ENCODE peak calls at places on chromosome 13, in four cellular contexts. N is heart left ventricle, E is gastrocnemius medialis, Y is prostate gland. Z is an unnamed sample.

GRCh38 chr13:83881917-83882625 is at the start of gene SLITRK1:
- DNase-seq in N (no peak), E (no peak), Y (no peak), Z (no peak)

GRCh38 chr13:36346222-36347083 is at the start of gene SPART:
- DNase-seq in E (peak; percentile 88), N (peak; percentile 94), Y (peak; percentile 95), Z (peak; percentile 96)

GRCh38 chr13:109569938-109570711 is 216.3 kb downstream of the IRS2 start:
- DNase-seq in E (no peak), Y (peak; percentile 60), N (no peak), Z (no peak)

GRCh38 chr13:80342541-80343371 is 1.8 kb upstream of the SPRY2 start:
- DNase-seq in E (peak; percentile 78), N (peak; percentile 95), Y (peak; percentile 81), Z (peak; percentile 71)

GRCh38 chr13:38141792-38142191 is 207.9 kb upstream of the UFM1 start:
- DNase-seq in N (no peak), Y (no peak), E (no peak), Z (no peak)

GRCh38 chr13:40146063-40146462 is 490.6 kb downstream of the COG6 start:
- DNase-seq in N (no peak), E (no peak), Y (no peak), Z (no peak)

GRCh38 chr13:48769107-48769704 is 115.5 kb downstream of the CYSLTR2 start:
- DNase-seq in E (peak; percentile 73), N (no peak), Y (peak; percentile 85), Z (peak; percentile 83)

GRCh38 chr13:111957913-111958450 is 109.0 kb upstream of the SOX1 start:
- DNase-seq in Y (no peak), E (no peak), N (no peak), Z (no peak)

GRCh38 chr13:42381165-42381425 is 109.1 kb downstream of the AKAP11 start:
- DNase-seq in Y (no peak), N (no peak), E (no peak), Z (no peak)

GRCh38 chr13:37074703-37075102 is 15.2 kb upstream of the SUPT20H start:
- DNase-seq in E (no peak), N (no peak), Y (no peak), Z (no peak)

GRCh38 chr13:33918199-33918932 is 100.4 kb downstream of the RFC3 start:
- DNase-seq in Y (no peak), E (no peak), N (no peak), Z (no peak)

GRCh38 chr13:28239374-28239773 is 101.0 kb downstream of the PAN3 start:
- DNase-seq in Y (no peak), N (no peak), E (no peak), Z (no peak)

GRCh38 chr13:50203256-50204083 is 188.2 kb downstream of the KCNRG start:
- DNase-seq in Y (no peak), N (no peak), E (no peak), Z (no peak)

GRCh38 chr13:30071890-30072817 is 221.7 kb upstream of the UBL3 start:
- DNase-seq in E (no peak), Y (peak; percentile 95), N (no peak), Z (no peak)
- TF ChIP-seq POLR2A in E (no peak), Y (no peak), N (no peak), Z (no peak)

DNA sequence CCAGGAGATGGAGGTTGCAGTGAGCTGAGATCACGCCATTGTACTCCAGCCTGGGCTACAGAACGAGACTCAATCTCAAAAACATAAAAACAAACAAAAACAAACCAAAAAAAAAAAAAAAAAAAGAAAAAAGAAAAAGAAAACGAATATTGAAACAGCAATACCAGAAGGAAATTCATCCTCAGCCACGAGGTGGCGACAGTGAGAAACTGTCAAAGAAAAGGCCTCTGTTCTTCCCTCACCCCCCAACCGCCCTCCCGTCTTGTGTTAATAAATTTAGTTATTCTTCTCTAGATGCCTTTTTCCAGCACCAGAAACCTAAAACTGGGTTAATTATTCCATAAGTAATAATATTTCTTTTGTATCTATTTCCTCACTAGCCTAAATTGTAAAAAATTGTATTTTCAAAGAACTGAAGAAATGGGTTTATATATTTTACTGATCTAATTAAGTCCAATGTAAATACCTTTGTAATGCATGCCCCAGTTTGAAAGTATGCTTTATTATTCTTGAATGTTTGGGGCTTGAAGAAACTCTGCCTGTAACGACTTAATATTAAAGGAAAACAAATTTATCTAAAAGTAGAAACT is 38.6 kb downstream of the LIG4 start:
- DNase-seq in N (no peak), Y (no peak), E (no peak), Z (no peak)
- TF ChIP-seq CTCF in N (peak; percentile 23), Y (no peak), E (no peak), Z (no peak)

GRCh38 chr13:23655321-23655720 is 85.1 kb downstream of the TNFRSF19 start:
- DNase-seq in E (no peak), Y (no peak), N (no peak), Z (no peak)

GRCh38 chr13:23652909-23653726 is 82.9 kb downstream of the TNFRSF19 start:
- DNase-seq in Y (no peak), E (no peak), N (no peak), Z (no peak)

GRCh38 chr13:23651887-23652286 is 81.7 kb downstream of the TNFRSF19 start:
- DNase-seq in E (no peak), Y (no peak), N (no peak), Z (no peak)

GRCh38 chr13:23656637-23657036 is 86.4 kb downstream of the TNFRSF19 start:
- DNase-seq in N (no peak), Y (no peak), E (no peak), Z (no peak)

DNA sequence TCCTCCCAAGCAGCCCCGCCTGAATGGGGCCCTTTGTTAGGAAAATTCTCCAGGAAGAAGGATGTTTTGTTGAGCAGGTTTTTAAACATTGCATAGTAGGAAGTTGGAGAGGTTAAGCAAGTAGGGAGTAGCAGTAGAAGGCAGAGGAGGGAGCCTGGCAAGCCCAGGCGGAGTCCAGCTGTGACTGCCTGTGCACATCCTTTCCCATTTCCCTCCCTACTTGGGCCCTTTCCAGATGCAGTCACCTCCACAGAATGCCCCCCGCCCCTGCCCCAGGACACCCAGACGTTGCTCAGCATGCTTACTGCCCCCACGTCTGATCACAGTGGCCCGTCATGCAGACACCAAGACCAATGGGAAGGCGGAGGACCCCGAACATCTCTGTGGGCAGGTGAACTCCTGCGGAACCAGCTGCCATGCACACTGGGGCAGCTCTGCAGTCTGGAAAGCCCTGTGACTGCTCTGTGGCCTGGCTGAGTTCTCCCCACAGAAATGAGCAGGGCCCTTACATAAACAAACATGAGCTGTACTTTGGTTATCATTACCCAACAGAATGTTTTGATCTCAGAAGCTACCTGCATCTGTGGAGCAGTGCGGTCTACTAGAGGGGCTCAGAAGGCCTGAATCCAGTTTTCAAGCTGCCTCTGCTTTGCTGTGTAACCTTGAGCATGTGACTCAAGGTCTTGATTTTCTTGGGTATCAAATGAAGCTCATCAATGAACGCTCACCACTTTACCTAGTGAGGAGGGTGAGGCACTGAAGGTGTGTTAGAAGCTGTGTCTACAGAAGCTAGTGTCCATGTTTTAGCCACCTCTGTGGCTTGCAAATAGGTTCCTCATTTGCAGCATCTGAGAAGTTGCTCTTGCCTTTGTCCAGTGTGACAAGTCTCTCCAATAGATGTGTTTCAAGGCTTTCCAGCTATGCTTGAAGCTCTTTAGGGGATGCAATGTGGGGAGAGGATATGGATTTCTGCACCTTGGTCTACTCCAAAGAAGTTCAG is 84.2 kb downstream of the TNFRSF19 start:
- DNase-seq in E (no peak), Y (peak; percentile 23), N (no peak), Z (no peak)
- H3K27ac ChIP-seq in E (no peak overlapping the region), Y (peak overlapping the region; percentile 30), N (peak overlapping the region; percentile 7), Z (peak overlapping the region; percentile 9)

GRCh38 chr13:98484289-98485219 is 92.4 kb downstream of the STK24 start:
- DNase-seq in N (no peak), Y (peak; percentile 89), E (peak; percentile 95), Z (peak; percentile 69)
- TF ChIP-seq POLR2A in N (no peak), Y (no peak), E (peak; percentile 43), Z (peak; percentile 6)

GRCh38 chr13:94115054-94115453 is 364.4 kb downstream of the DCT start:
- DNase-seq in E (no peak), N (no peak), Y (no peak), Z (no peak)
- TF ChIP-seq CTCF in E (no peak), N (no peak), Y (no peak), Z (no peak)

GRCh38 chr13:58542530-58542929 is 911.0 kb downstream of the PCDH17 start:
- DNase-seq in N (no peak), Y (no peak), E (no peak), Z (no peak)

GRCh38 chr13:58547419-58547818 is 915.9 kb downstream of the PCDH17 start:
- DNase-seq in Y (no peak), E (no peak), N (no peak), Z (no peak)
- H3K27ac ChIP-seq in Y (no peak overlapping the region), E (no peak overlapping the region), N (no peak overlapping the region), Z (no peak overlapping the region)

DNA sequence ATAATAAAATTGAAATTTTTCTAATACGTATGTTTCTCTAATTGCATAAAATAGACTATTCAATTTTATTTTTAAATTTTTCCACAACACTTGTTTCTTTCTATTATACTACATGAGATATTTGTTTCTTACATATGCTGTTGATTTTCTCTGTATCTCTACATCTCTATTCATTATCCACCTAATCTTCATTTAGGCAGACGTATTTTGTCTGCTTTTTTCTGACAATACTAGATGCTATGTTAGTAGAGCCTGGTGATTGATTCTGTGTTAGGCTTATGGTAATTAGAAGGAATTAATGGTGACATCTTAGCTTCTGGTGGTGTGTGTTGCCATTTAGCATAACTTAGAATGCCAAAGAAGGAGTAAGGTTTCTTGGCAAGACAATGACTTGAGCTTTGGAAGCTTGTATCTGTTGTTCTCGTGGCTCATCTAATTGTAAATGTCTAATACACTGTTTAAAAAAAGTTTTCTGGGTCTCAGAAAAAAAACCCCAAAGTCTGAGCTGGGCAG is 1610.7 kb upstream of the PCDH20 start:
- DNase-seq in N (no peak), E (no peak), Y (no peak), Z (no peak)
- TF ChIP-seq POLR2A in N (no peak), E (no peak), Y (no peak), Z (no peak)

DNA sequence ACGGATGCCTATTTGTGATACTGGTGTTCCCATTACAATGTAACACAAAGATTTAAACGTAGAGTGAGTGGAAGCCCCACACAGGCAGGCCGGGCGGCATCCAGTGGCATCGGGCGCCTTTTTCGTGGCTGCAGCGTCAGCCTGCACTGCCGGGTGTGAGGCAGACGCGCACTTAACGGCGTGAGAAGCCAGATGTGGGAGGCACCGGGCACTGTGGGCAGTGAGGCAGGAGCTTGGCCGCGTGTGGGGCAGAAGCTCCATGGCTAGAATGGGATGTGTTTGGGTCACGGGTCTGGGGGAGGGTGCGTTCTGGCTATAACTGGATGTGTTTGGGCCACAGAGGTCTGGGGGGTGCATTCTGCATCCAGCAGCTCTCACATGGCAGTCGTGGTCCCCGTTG is 63.1 kb upstream of the F7 start:
- DNase-seq in Y (no peak), N (peak; percentile 62), E (no peak), Z (no peak)
- TF ChIP-seq CTCF in Y (no peak), N (no peak), E (no peak), Z (no peak)

GRCh38 chr13:113364933-113365371 is 1.0 kb upstream of the GRTP1 start:
- DNase-seq in E (no peak), N (no peak), Y (no peak), Z (peak; percentile 43)
- H3K27ac ChIP-seq in E (peak overlapping the region; percentile 94), N (peak overlapping the region; percentile 82), Y (peak overlapping the region; percentile 66), Z (peak overlapping the region; percentile 90)

DNA sequence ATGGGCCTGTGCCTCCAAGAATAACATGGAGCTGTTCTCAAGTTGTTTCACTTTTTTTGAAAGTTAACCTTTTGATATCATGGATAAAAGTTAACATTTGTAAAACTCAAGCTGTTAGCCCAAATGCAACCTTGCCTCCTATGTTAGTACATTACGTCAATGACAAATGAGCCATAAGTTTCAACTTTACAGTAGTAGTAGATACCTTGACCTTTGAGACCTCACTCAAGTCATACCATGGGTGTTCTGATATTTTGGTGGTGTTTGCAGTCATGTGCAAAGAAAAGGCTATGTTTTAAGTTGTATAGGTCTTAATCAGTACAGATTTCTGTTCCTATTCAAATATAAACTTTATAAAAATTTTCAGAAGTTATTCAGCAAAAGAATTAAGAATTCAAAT is 539.2 kb downstream of the GPC6 start:
- DNase-seq in E (no peak), Y (no peak), N (no peak), Z (no peak)
- TF ChIP-seq POLR2A in E (no peak), Y (no peak), N (no peak), Z (no peak)

Z was measured in uterus.